ENCODE peak calls at places on chromosome 11, in five cellular contexts. One of them, this sample, is unnamed.

GRCh38 chr11:128498846-128499245 is 88.5 kb downstream of the ETS1 start:
- DNase-seq in endothelial cell: no peak
- DNase-seq in choroid plexus epithelial cell: peak; percentile 55
- DNase-seq in AG04449: no peak
- DNase-seq in AG09319: no peak
- DNase-seq in this sample: no peak

GRCh38 chr11:131591051-131591461 is 220.6 kb downstream of the NTM start:
- DNase-seq in endothelial cell: no peak
- DNase-seq in choroid plexus epithelial cell: peak; percentile 27
- DNase-seq in AG04449: no peak
- DNase-seq in AG09319: no peak
- DNase-seq in this sample: no peak

GRCh38 chr11:120759046-120759445 is 247.5 kb downstream of the GRIK4 start:
- DNase-seq in endothelial cell: no peak
- DNase-seq in choroid plexus epithelial cell: peak; percentile 11
- DNase-seq in AG04449: no peak
- DNase-seq in AG09319: no peak
- DNase-seq in this sample: no peak

GRCh38 chr11:112173152-112173551 is 2.2 kb upstream of the BCO2 start:
- DNase-seq in endothelial cell: no peak
- DNase-seq in choroid plexus epithelial cell: no peak
- DNase-seq in AG04449: no peak
- DNase-seq in AG09319: no peak
- DNase-seq in this sample: no peak

GRCh38 chr11:94635072-94635471 is 67.9 kb downstream of the PIWIL4 start:
- DNase-seq in endothelial cell: no peak
- DNase-seq in choroid plexus epithelial cell: no peak
- DNase-seq in AG04449: no peak
- DNase-seq in AG09319: no peak
- DNase-seq in this sample: no peak

GRCh38 chr11:118180300-118180703 is 3.9 kb upstream of the SCN2B start:
- DNase-seq in endothelial cell: peak; percentile 45
- DNase-seq in choroid plexus epithelial cell: peak; percentile 15
- DNase-seq in AG04449: no peak
- DNase-seq in AG09319: no peak
- DNase-seq in this sample: no peak

GRCh38 chr11:18457435-18457834 is 1.8 kb downstream of the LDHAL6A start:
- DNase-seq in endothelial cell: no peak
- DNase-seq in choroid plexus epithelial cell: peak; percentile 5
- DNase-seq in AG04449: no peak
- DNase-seq in AG09319: no peak
- DNase-seq in this sample: no peak

GRCh38 chr11:33435201-33435600 is 178.0 kb downstream of the HIPK3 start:
- DNase-seq in endothelial cell: no peak
- DNase-seq in choroid plexus epithelial cell: no peak
- DNase-seq in AG04449: no peak
- DNase-seq in AG09319: no peak
- DNase-seq in this sample: no peak

GRCh38 chr11:57087966-57088365 is 93.8 kb upstream of the LRRC55 start:
- DNase-seq in endothelial cell: no peak
- DNase-seq in choroid plexus epithelial cell: no peak
- DNase-seq in AG04449: no peak
- DNase-seq in AG09319: no peak
- DNase-seq in this sample: no peak

GRCh38 chr11:74992852-74993251 is 4.1 kb downstream of the NEU3 start:
- DNase-seq in endothelial cell: no peak
- DNase-seq in choroid plexus epithelial cell: no peak
- DNase-seq in AG04449: no peak
- DNase-seq in AG09319: no peak
- DNase-seq in this sample: no peak

GRCh38 chr11:46369458-46370152 is 11.9 kb upstream of the MDK start:
- DNase-seq in endothelial cell: peak; percentile 71
- DNase-seq in choroid plexus epithelial cell: peak; percentile 88
- DNase-seq in AG04449: no peak
- DNase-seq in AG09319: no peak
- DNase-seq in this sample: no peak

GRCh38 chr11:113132001-113132400 is 170.8 kb downstream of the NCAM1 start:
- DNase-seq in endothelial cell: no peak
- DNase-seq in choroid plexus epithelial cell: no peak
- DNase-seq in AG04449: no peak
- DNase-seq in AG09319: no peak
- DNase-seq in this sample: no peak

GRCh38 chr11:64996710-64997380 is at the start of gene BATF2:
- DNase-seq in endothelial cell: peak; percentile 59
- DNase-seq in choroid plexus epithelial cell: peak; percentile 72
- DNase-seq in AG04449: no peak
- DNase-seq in AG09319: peak; percentile 41
- DNase-seq in this sample: no peak

GRCh38 chr11:110297726-110298297 is 1.4 kb upstream of the RDX start:
- DNase-seq in endothelial cell: no peak
- DNase-seq in choroid plexus epithelial cell: peak; percentile 23
- DNase-seq in AG04449: no peak
- DNase-seq in AG09319: no peak
- DNase-seq in this sample: no peak

GRCh38 chr11:15654397-15654915 is 539.7 kb downstream of the INSC start:
- DNase-seq in endothelial cell: no peak
- DNase-seq in choroid plexus epithelial cell: no peak
- DNase-seq in AG04449: no peak
- DNase-seq in AG09319: no peak
- DNase-seq in this sample: no peak

GRCh38 chr11:28491431-28491830 is 383.2 kb downstream of the METTL15 start:
- DNase-seq in endothelial cell: no peak
- DNase-seq in choroid plexus epithelial cell: peak; percentile 6
- DNase-seq in AG04449: no peak
- DNase-seq in AG09319: no peak
- DNase-seq in this sample: no peak

GRCh38 chr11:65064847-65065240 is 6.5 kb upstream of the NAALADL1 start:
- DNase-seq in endothelial cell: no peak
- DNase-seq in choroid plexus epithelial cell: no peak
- DNase-seq in AG04449: no peak
- DNase-seq in AG09319: no peak
- DNase-seq in this sample: no peak

GRCh38 chr11:132464939-132465338 is 1067.4 kb downstream of the OPCML start:
- DNase-seq in endothelial cell: no peak
- DNase-seq in choroid plexus epithelial cell: no peak
- DNase-seq in AG04449: no peak
- DNase-seq in AG09319: no peak
- DNase-seq in this sample: no peak

GRCh38 chr11:120139316-120140069 is 1.6 kb upstream of the TRIM29 start:
- DNase-seq in endothelial cell: no peak
- DNase-seq in choroid plexus epithelial cell: no peak
- DNase-seq in AG04449: no peak
- DNase-seq in AG09319: no peak
- DNase-seq in this sample: peak; percentile 36

GRCh38 chr11:3877252-3878035 is 22.0 kb downstream of the STIM1 start:
- DNase-seq in endothelial cell: no peak
- DNase-seq in choroid plexus epithelial cell: no peak
- DNase-seq in AG04449: no peak
- DNase-seq in AG09319: no peak
- DNase-seq in this sample: no peak

GRCh38 chr11:87878373-87878779 is 296.9 kb downstream of the RAB38 start:
- DNase-seq in endothelial cell: peak; percentile 9
- DNase-seq in choroid plexus epithelial cell: peak; percentile 76
- DNase-seq in AG04449: peak; percentile 9
- DNase-seq in AG09319: peak; percentile 19
- DNase-seq in this sample: no peak

GRCh38 chr11:130819561-130819960 is 96.7 kb downstream of the SNX19 start:
- DNase-seq in endothelial cell: no peak
- DNase-seq in choroid plexus epithelial cell: no peak
- DNase-seq in AG04449: no peak
- DNase-seq in AG09319: no peak
- DNase-seq in this sample: no peak

GRCh38 chr11:77471520-77472234 is 2.2 kb downstream of the PAK1 start:
- DNase-seq in endothelial cell: peak; percentile 51
- DNase-seq in choroid plexus epithelial cell: peak; percentile 22
- DNase-seq in AG04449: no peak
- DNase-seq in AG09319: no peak
- DNase-seq in this sample: no peak
- TF ChIP-seq CTCF in endothelial cell: peak; percentile 18
- TF ChIP-seq CTCF in choroid plexus epithelial cell: peak; percentile 41
- TF ChIP-seq CTCF in AG04449: no peak
- TF ChIP-seq CTCF in AG09319: no peak
- TF ChIP-seq CTCF in this sample: peak; percentile 15

GRCh38 chr11:114195981-114196731 is 100.0 kb upstream of the NNMT start:
- DNase-seq in endothelial cell: no peak
- DNase-seq in choroid plexus epithelial cell: no peak
- DNase-seq in AG04449: no peak
- DNase-seq in AG09319: no peak
- DNase-seq in this sample: no peak
- TF ChIP-seq CTCF in endothelial cell: no peak
- TF ChIP-seq CTCF in choroid plexus epithelial cell: peak; percentile 2
- TF ChIP-seq CTCF in AG04449: no peak
- TF ChIP-seq CTCF in AG09319: no peak
- TF ChIP-seq CTCF in this sample: no peak

DNA sequence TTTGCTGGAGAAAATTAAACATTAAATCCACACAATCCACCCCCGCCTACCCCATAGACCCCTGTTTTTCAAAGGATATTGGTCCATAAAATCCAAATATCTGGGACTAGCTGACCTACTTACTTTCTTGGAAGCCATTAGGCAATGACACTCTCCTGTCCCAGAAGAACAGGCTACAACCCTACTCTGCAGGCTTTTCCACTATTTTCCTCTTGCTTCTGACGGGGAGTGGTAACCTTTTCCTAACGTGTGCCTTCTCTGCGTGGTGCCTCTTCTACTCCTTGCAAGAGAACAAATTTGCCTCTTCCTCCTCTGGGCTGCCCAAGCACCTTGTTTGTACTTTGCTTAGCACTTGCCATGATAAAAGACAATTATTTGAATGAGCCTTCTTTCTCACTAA is 51.6 kb downstream of the UBASH3B start:
- DNase-seq in endothelial cell: no peak
- DNase-seq in choroid plexus epithelial cell: no peak
- DNase-seq in AG04449: no peak
- DNase-seq in AG09319: no peak
- DNase-seq in this sample: no peak
- TF ChIP-seq CTCF in endothelial cell: no peak
- TF ChIP-seq CTCF in choroid plexus epithelial cell: no peak
- TF ChIP-seq CTCF in AG04449: no peak
- TF ChIP-seq CTCF in AG09319: no peak
- TF ChIP-seq CTCF in this sample: no peak

GRCh38 chr11:121795206-121795605 is 320.8 kb downstream of the BLID start:
- DNase-seq in endothelial cell: no peak
- DNase-seq in choroid plexus epithelial cell: no peak
- DNase-seq in AG04449: no peak
- DNase-seq in AG09319: no peak
- DNase-seq in this sample: no peak
- TF ChIP-seq CTCF in endothelial cell: no peak
- TF ChIP-seq CTCF in choroid plexus epithelial cell: no peak
- TF ChIP-seq CTCF in AG04449: no peak
- TF ChIP-seq CTCF in AG09319: no peak
- TF ChIP-seq CTCF in this sample: no peak

DNA sequence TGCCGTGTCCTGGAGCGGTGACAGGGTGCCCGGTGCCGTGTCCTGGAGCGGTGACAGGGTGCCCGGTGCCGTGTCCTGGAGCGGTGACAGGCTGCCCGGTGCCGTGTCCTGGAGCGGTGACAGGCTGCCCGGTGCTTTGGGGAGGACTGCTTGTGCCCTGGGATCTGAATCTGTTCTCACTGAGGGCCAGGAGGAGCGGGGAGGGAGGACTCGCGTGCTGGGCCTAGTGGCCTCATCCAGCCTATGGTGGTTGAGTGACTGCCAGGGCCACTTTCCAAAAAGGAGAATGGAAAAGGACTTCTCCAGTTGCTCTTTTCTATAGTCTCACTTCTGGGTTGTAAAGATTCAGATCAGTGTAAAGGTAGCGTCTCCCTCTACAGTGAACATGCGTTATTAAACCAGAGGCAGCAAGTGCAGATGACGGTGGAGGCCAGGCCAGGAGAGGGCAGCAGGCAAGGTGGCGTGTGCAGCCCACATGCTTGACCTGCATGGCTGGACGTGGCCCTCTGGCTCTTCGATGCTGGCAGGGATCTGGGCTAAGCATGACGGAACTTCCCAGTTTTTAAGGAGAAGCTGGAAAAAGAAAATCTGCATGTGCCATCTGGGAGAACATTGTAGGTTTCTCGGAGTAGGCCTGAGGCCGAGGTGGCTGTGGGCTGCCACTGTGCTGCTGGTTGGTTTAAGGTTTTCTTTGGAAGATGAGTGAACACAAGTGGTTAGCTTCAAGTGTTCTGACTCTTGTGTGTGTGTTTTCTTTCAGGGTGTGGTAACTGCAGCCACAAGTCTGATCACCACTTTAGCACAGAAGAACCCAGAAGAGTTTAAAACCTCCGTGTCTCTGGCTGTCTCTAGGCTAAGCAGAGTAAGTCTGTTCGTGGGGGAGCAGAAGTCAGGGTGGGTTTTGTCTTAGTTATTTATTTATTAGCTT is 55.0 kb downstream of the AP2A2 start:
- DNase-seq in endothelial cell: no peak
- DNase-seq in choroid plexus epithelial cell: peak; percentile 14
- DNase-seq in AG04449: no peak
- DNase-seq in AG09319: no peak
- DNase-seq in this sample: no peak
- TF ChIP-seq CTCF in endothelial cell: no peak
- TF ChIP-seq CTCF in choroid plexus epithelial cell: peak; percentile 30
- TF ChIP-seq CTCF in AG04449: peak; percentile 4
- TF ChIP-seq CTCF in AG09319: no peak
- TF ChIP-seq CTCF in this sample: no peak

This sample was measured in RWPE2.